ENCODE peak calls at places on chromosomes 3 and 15, in five cellular contexts. F, S, G, D and I are unnamed samples.

GRCh38 chr15:50353251-50353998 is 1.6 kb downstream of the GABPB1 start:
- DNase-seq in D (peak; percentile 51), G (no peak), S (peak; percentile 88), F (peak; percentile 87), I (peak; percentile 95)

GRCh38 chr3:50347187-50347813 is 1.8 kb upstream of the ZMYND10 start:
- DNase-seq in S (peak; percentile 62), F (peak; percentile 78), G (peak; percentile 81), D (peak; percentile 89), I (peak; percentile 65)

GRCh38 chr3:121793078-121793477 is 41.8 kb downstream of the IQCB1 start:
- DNase-seq in D (no peak), G (no peak), F (no peak), S (no peak), I (no peak)

GRCh38 chr3:18153571-18154173 is 271.5 kb downstream of the SATB1 start:
- DNase-seq in G (no peak), F (peak; percentile 78), S (peak; percentile 88), D (peak; percentile 86), I (peak; percentile 79)

GRCh38 chr3:72350761-72351505 is 497.3 kb downstream of the SHQ1 start:
- DNase-seq in F (no peak), S (no peak), D (no peak), G (no peak), I (no peak)

GRCh38 chr15:91561371-91562100 is 292.0 kb upstream of the SLCO3A1 start:
- DNase-seq in D (peak; percentile 76), S (peak; percentile 98), F (peak; percentile 92), G (no peak), I (peak; percentile 97)

GRCh38 chr3:110344897-110345767 is 726.5 kb upstream of the NECTIN3 start:
- DNase-seq in S (no peak), G (no peak), F (peak; percentile 88), D (no peak), I (peak; percentile 15)

GRCh38 chr3:15679306-15679705 is 77.8 kb downstream of the BTD start:
- DNase-seq in D (no peak), F (no peak), G (no peak), S (no peak), I (no peak)

GRCh38 chr3:5021571-5022092 is 42.4 kb downstream of the BHLHE40 start:
- DNase-seq in G (no peak), F (no peak), D (peak; percentile 96), S (peak; percentile 92), I (peak; percentile 35)

GRCh38 chr15:96058103-96058851 is 272.2 kb upstream of the NR2F2 start:
- DNase-seq in D (no peak), F (no peak), G (no peak), S (no peak), I (no peak)

DNA sequence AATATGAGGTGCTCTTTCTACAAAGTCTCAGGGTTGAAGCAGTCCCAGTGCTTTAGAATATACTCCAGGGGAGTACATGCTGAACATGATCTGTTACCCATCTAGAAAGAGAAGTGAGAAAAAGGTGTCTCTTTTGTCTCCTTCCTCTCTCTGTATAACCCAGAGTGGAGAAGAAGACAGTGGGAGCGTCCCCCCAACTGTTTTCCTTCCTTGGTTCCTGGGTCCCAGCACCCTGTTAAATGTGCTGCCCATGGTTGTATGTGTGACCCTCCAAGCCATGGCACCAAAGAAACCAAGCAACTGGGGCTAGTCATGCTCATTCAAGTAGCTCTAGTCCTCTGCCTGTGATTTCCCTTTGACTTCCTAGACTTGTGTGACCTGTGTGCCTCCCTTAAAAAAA is 683.7 kb downstream of the TBL1XR1 start:
- DNase-seq in D (no peak), F (peak; percentile 6), S (no peak), G (no peak), I (no peak)
- H3K9me3 ChIP-seq in D (peaks cover 6% of the 10 kb centered on the region), F (no peaks in the 10 kb centered on the region), S (no peaks in the 10 kb centered on the region), G (peaks cover 12% of the 10 kb centered on the region), I (no peaks in the 10 kb centered on the region)

GRCh38 chr3:74613060-74613459 is 1.4 kb downstream of the CNTN3 start:
- DNase-seq in D (peak; percentile 2), S (peak; percentile 82), F (no peak), G (no peak), I (peak; percentile 35)

GRCh38 chr3:74614133-74614967 is at the start of gene CNTN3:
- DNase-seq in F (peak; percentile 34), S (peak; percentile 57), G (peak; percentile 41), D (no peak), I (peak; percentile 26)

GRCh38 chr3:74607803-74608202 is 6.7 kb downstream of the CNTN3 start:
- DNase-seq in G (no peak), D (no peak), S (no peak), F (no peak), I (no peak)

GRCh38 chr3:74617786-74618185 is 3.3 kb upstream of the CNTN3 start:
- DNase-seq in D (no peak), G (no peak), F (no peak), S (no peak), I (no peak)

DNA sequence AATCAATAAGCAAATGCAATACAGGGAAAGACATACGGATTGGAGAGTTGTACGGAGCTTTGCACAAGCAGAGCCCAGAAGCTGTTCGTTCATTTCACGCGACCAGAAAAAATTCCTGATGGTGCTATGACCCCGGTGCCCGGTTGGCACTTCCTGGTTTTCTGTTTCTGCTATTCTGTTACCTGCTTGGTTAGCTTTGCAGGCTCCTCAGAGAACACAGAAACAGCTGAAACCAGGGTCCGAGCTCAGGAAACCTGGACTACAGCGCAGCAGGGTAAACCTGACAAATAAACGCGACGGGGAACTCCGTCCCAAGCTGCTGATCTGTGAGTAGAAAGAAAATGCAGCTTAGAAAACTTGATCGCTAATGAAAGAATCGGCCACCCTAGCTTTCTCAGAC is 893 bp downstream of the CNTN3 start:
- DNase-seq in F (no peak), G (no peak), D (no peak), S (peak; percentile 60), I (no peak)
- H3K27ac ChIP-seq in F (no peak overlapping the region), G (no peak overlapping the region), D (no peak overlapping the region), S (peak overlapping the region; percentile 98), I (no peak overlapping the region)

GRCh38 chr15:48823237-48823636 is 12.4 kb upstream of the CEP152 start:
- DNase-seq in F (peak; percentile 22), S (no peak), G (no peak), D (no peak), I (peak; percentile 55)
- TF ChIP-seq CTCF in F (no peak), S (no peak), G (no peak), D (no peak), I (no peak)

DNA sequence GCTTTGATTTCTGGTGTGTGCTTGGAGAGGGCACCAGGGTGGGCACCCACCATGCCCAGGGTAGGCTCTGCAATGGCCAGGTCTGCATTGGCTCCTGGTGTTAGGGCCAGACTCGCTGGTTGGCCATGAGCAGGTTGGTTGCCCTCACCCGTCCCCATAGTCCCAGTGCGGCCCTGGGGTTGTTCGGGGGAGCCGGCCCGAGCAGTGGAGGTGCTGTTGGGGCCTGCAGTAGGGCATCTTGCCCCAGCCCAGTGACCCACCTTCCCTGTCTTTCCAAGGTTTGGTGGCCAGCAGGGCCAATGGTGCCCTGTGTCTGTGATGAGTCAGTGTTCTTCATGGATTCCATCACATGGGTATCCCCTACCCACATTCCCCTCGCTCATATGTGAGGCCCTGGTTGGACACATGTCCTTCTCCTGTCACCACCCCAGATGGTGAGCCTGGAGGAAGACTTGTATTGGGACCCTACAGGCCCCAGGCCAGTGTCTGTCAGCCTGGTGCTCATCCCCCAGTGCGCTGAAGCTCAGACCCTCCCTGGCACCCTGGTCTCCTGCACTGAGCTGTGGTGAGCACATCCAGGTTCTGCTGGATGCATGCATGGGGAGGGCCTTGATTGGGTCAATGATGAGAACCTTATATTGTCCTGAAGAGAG is 190.1 kb downstream of the UBE3A start:
- DNase-seq in S (no peak), D (no peak), G (no peak), F (no peak), I (no peak)
- H3K9me3 ChIP-seq in S (peaks cover 51% of the 10 kb centered on the region), D (peaks cover 6% of the 10 kb centered on the region), G (peaks cover 8% of the 10 kb centered on the region), F (no peaks in the 10 kb centered on the region), I (no peaks in the 10 kb centered on the region)

GRCh38 chr3:40008796-40009195 is 199.4 kb downstream of the MYRIP start:
- DNase-seq in D (no peak), G (no peak), S (no peak), F (no peak), I (no peak)
- H3K27ac ChIP-seq in D (no peak overlapping the region), G (no peak overlapping the region), S (no peak overlapping the region), F (no peak overlapping the region), I (no peak overlapping the region)

DNA sequence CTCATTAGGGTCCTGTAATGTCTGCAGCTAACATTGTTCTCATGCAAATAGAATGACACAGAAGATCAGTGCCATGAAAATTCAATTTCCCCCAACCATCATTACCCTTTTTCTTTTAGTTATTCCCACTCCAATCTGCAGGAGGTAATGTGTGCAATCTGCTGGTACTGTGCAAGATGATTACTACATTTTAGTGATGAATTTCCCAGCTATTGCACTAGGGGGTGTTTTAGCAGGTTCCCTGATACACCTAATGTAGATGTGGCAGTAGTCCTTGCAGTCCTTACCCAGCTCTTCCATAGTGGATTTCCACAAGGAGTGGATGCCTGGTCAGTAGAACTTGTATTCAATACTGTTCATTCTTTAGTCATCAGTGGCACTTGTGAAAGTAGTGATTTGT is 119.3 kb downstream of the ROBO2 start:
- DNase-seq in D (peak; percentile 17), S (no peak), F (no peak), G (no peak), I (no peak)
- TF ChIP-seq CTCF in D (peak; percentile 41), S (no peak), F (no peak), G (no peak), I (peak; percentile 7)

DNA sequence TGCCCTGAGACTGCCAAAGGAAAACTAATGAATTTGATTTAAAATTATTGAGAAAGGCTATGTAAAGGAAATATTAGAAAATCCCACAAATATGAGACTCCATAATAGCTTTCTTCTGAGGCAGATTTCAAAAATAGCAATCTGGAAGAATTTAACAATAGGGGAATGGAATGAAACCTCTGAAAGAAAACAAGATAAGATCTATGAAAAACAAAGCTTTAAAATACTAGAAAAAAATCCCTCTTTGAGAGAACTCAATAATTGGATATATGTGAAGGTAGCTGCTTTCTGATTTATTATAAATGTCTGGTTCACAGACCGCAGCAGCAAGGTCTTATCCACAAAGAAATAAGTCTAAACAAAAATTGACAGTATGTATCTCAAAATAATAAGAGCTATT is 319.5 kb upstream of the THBS1 start:
- DNase-seq in F (no peak), S (no peak), G (no peak), D (no peak), I (peak; percentile 67)
- H3K9me3 ChIP-seq in F (no peaks in the 10 kb centered on the region), S (no peaks in the 10 kb centered on the region), G (no peaks in the 10 kb centered on the region), D (no peaks in the 10 kb centered on the region), I (no peaks in the 10 kb centered on the region)